ENCODE peak calls at places on chromosomes 2 and 18, in seven cellular contexts. C is heart left ventricle, E is BE2C, H is thoracic aorta, U is A549, Y is upper lobe of right lung, B is pancreas. M is an unnamed sample. For H3K4me1, the result is how much of the 10 kb centered on the place peaks cover.

GRCh38 chr18:73615506-73615905 is 532.1 kb downstream of the FBXO15 start:
- DNase-seq in C (no peak), E (no peak), H (no peak), U (no peak), Y (no peak), B (no peak), M (no peak)

GRCh38 chr2:73842739-73843019 is 13.9 kb downstream of the STAMBP start:
- DNase-seq in C (no peak), E (no peak), H (no peak), U (no peak), Y (no peak), B (no peak), M (no peak)

GRCh38 chr2:150133623-150134022 is 353.8 kb downstream of the RND3 start:
- DNase-seq in C (no peak), E (peak), H (no peak), U (peak), Y (no peak), B (no peak), M (no peak)

GRCh38 chr2:136376798-136377211 is 258.9 kb upstream of the CXCR4 start:
- DNase-seq in C (no peak), E (no peak), H (no peak), U (no peak), Y (no peak), B (no peak), M (no peak)

GRCh38 chr2:66595556-66595955 is 160.6 kb downstream of the MEIS1 start:
- DNase-seq in C (no peak), E (no peak), H (no peak), U (no peak), Y (no peak), B (no peak), M (no peak)

GRCh38 chr2:27070653-27071276 is 689 bp downstream of the OST4 start:
- DNase-seq in C (no peak), E (no peak), H (no peak), U (no peak), Y (no peak), B (no peak), M (no peak)

GRCh38 chr18:74281011-74281638 is 10.6 kb downstream of the CYB5A start:
- DNase-seq in C (no peak), E (no peak), H (no peak), U (no peak), Y (no peak), B (no peak), M (no peak)

GRCh38 chr2:237558918-237559645 is 7.3 kb upstream of the PRLH start:
- DNase-seq in C (peak), E (no peak), H (no peak), U (peak), Y (peak), B (no peak), M (peak)

GRCh38 chr2:113169002-113169530 is 4.7 kb upstream of the PSD4 start:
- DNase-seq in C (no peak), E (no peak), H (no peak), U (no peak), Y (no peak), B (peak), M (no peak)

GRCh38 chr2:124283090-124283489 is 258.0 kb downstream of the CNTNAP5 start:
- DNase-seq in C (no peak), E (no peak), H (no peak), U (no peak), Y (no peak), B (no peak), M (no peak)

GRCh38 chr2:219570924-219571310 is 422 bp downstream of the OBSL1 start:
- DNase-seq in C (no peak), E (no peak), H (no peak), U (no peak), Y (peak), B (no peak), M (no peak)

GRCh38 chr2:30639836-30640235 is 167.4 kb downstream of the CAPN13 start:
- DNase-seq in C (no peak), E (no peak), H (no peak), U (no peak), Y (no peak), B (no peak), M (no peak)

GRCh38 chr2:237694423-237695194 is 67.2 kb downstream of the LRRFIP1 start:
- DNase-seq in C (peak), E (no peak), H (no peak), U (no peak), Y (peak), B (no peak), M (peak)

GRCh38 chr2:71889991-71890684 is 257.5 kb downstream of the CYP26B1 start:
- DNase-seq in C (peak), E (no peak), H (no peak), U (peak), Y (no peak), B (no peak), M (no peak)

GRCh38 chr2:195590866-195591215 is 66.2 kb upstream of the SLC39A10 start:
- DNase-seq in C (no peak), E (no peak), H (no peak), U (peak), Y (no peak), B (no peak), M (no peak)

GRCh38 chr18:11008544-11008943 is 140.8 kb downstream of the PIEZO2 start:
- DNase-seq in C (no peak), E (no peak), H (no peak), U (no peak), Y (no peak), B (no peak), M (no peak)

GRCh38 chr2:223563462-223563861 is 38.7 kb downstream of the SCG2 start:
- DNase-seq in C (no peak), E (peak), H (no peak), U (peak), Y (no peak), B (no peak), M (no peak)

GRCh38 chr18:41771971-41772370 is 183.1 kb upstream of the PIK3C3 start:
- DNase-seq in C (no peak), E (no peak), H (no peak), U (no peak), Y (no peak), B (no peak), M (no peak)

GRCh38 chr18:30457156-30457555 is 585.4 kb downstream of the DSC3 start:
- DNase-seq in C (no peak), E (no peak), H (no peak), U (no peak), Y (no peak), B (no peak), M (no peak)

GRCh38 chr18:22485808-22486244 is 68.1 kb upstream of the CTAGE1 start:
- DNase-seq in C (no peak), E (no peak), H (no peak), U (peak), Y (no peak), B (no peak), M (no peak)

GRCh38 chr2:37337636-37338280 is 6.7 kb upstream of the QPCT start:
- DNase-seq in C (no peak), E (no peak), H (no peak), U (no peak), Y (no peak), B (no peak), M (no peak)

DNA sequence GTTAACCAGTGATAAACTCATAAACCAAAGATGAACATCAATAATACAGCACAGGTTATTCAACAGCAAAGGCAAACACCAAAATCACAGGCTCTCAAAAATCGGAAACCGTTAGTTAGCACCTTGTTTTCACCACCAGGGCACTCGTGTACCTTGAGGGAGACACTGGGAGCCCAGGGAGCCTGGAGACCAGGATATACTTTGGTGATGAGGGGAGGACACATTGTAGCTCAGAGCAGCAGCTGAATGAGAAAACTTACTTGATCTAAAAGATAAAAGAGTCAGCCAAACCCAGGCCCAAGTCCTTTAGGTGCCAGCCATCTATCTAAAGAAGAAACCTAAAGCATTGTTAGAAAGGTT is 19.4 kb downstream of the BCL11A start:
- DNase-seq in C (no peak), E (no peak), H (no peak), U (no peak), Y (no peak), B (no peak), M (no peak)
- H3K4me1 ChIP-seq in C (under half), E (under half), H (under half), U (under half), Y (under half), B (half or more), M (under half)

GRCh38 chr2:89821455-89821945 is 1130.0 kb downstream of the RPIA start:
- DNase-seq in C (no peak), E (no peak), H (no peak), U (no peak), Y (no peak), B (no peak), M (no peak)
- TF ChIP-seq CTCF in C (no peak), E (no peak), H (no peak), U (no peak), Y (no peak), B (no peak), M (no peak)

DNA sequence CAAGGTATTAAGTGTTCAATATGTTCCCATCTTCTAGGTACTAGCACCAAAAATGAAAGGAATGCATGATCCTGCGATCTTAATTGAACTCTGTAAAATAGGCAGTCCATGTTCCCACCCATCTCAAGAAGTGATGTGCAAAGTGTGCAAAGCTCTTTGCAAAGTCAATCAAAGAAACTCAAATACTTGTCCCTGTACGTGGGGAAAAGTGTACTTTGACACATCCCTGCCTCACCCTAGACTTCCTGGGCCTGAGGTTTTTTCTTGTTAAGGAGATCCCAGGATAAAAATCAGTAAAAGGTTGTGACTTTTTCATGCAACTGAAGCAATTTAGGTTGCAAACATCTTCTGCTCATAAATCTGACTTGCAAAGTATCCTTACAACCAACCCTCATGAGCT is 25.3 kb downstream of the HNRNPA3 start:
- DNase-seq in C (no peak), E (no peak), H (no peak), U (no peak), Y (no peak), B (no peak), M (no peak)
- H3K4me1 ChIP-seq in C (half or more), E (under half), H (half or more), U (half or more), Y (half or more), B (under half), M (under half)

DNA sequence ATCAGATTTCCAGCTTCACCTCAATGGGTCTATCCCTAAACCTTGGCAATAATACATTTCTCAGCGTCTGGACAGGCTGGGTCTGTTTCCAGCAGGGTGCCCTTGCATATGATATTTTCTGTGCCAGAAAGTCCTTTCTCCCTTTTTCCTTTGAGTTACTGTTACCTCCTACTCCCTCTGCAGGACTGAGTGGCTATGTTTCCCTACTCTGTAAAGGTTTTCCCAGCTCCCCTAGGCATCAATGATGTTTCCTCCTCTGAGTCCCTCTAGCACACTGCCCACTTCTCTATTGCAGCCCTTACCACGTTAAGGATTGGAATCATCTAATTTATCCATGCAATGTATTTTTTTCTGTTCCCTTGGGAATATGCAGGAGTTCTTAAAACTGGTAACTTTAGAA is 118.3 kb upstream of the REV1 start:
- DNase-seq in C (no peak), E (no peak), H (no peak), U (no peak), Y (no peak), B (no peak), M (no peak)
- TF ChIP-seq CTCF in C (no peak), E (peak), H (no peak), U (no peak), Y (no peak), B (no peak), M (no peak)

M was measured in sigmoid colon.